ENCODE peak calls at places on chromosomes 7 and 10, in eight cellular contexts. S is HCT116, I is SK-N-SH, D is GM12878, F is HepG2, Y is H1, W is K562, L is endothelial cell of umbilical vein. Z is an unnamed sample.

GRCh38 chr7:111990597-111990996 is 215.6 kb downstream of the DOCK4 start:
- DNase-seq in S (no peak), I (no peak), D (no peak), F (no peak), Y (no peak), W (no peak), L (no peak), Z (no peak)

GRCh38 chr7:81256991-81257390 is 338.1 kb upstream of the SEMA3C start:
- DNase-seq in S (no peak), I (no peak), D (no peak), F (peak; percentile 3), Y (peak; percentile 49), W (no peak), L (no peak), Z (peak; percentile 52)

GRCh38 chr7:8147760-8148463 is 114.1 kb downstream of the ICA1 start:
- DNase-seq in S (no peak), I (no peak), D (no peak), F (no peak), Y (no peak), W (no peak), L (no peak), Z (no peak)

GRCh38 chr7:114414151-114415053 is at the start of gene FOXP2:
- DNase-seq in S (no peak), I (no peak), D (no peak), F (peak; percentile 3), Y (no peak), W (no peak), L (peak; percentile 19), Z (no peak)

GRCh38 chr7:47905071-47905920 is 43.0 kb downstream of the PKD1L1 start:
- DNase-seq in S (no peak), I (no peak), D (no peak), F (no peak), Y (no peak), W (no peak), L (no peak), Z (no peak)

GRCh38 chr10:4947635-4948596 is 15.3 kb upstream of the AKR1C1 start:
- DNase-seq in S (peak; percentile 8), I (no peak), D (no peak), F (peak; percentile 100), Y (no peak), W (no peak), L (peak; percentile 45), Z (peak; percentile 92)

GRCh38 chr10:102299873-102300272 is 54.5 kb downstream of the GBF1 start:
- DNase-seq in S (no peak), I (no peak), D (no peak), F (no peak), Y (no peak), W (no peak), L (no peak), Z (no peak)

GRCh38 chr7:156095908-156096539 is 283.8 kb upstream of the SHH start:
- DNase-seq in S (no peak), I (no peak), D (no peak), F (no peak), Y (no peak), W (no peak), L (no peak), Z (no peak)

GRCh38 chr7:74518654-74519053 is 64.9 kb downstream of the GTF2IRD1 start:
- DNase-seq in S (no peak), I (no peak), D (no peak), F (no peak), Y (no peak), W (no peak), L (no peak), Z (no peak)

GRCh38 chr7:55067748-55068147 is 48.9 kb downstream of the EGFR start:
- DNase-seq in S (no peak), I (no peak), D (no peak), F (no peak), Y (no peak), W (no peak), L (no peak), Z (no peak)

GRCh38 chr7:48471206-48471605 is 299.9 kb downstream of the ABCA13 start:
- DNase-seq in S (no peak), I (no peak), D (no peak), F (no peak), Y (no peak), W (no peak), L (no peak), Z (no peak)

GRCh38 chr7:95605275-95605674 is 9.0 kb upstream of the PDK4 start:
- DNase-seq in S (no peak), I (no peak), D (no peak), F (no peak), Y (no peak), W (no peak), L (no peak), Z (no peak)

GRCh38 chr10:62844280-62845011 is 28.3 kb upstream of the EGR2 start:
- DNase-seq in S (no peak), I (no peak), D (no peak), F (no peak), Y (no peak), W (no peak), L (no peak), Z (no peak)

GRCh38 chr7:7895754-7896153 is 72.8 kb upstream of the GLCCI1 start:
- DNase-seq in S (no peak), I (no peak), D (no peak), F (no peak), Y (no peak), W (no peak), L (no peak), Z (no peak)

GRCh38 chr10:79102056-79102874 is 33.5 kb downstream of the ZMIZ1 start:
- DNase-seq in S (no peak), I (peak; percentile 70), D (no peak), F (no peak), Y (no peak), W (peak; percentile 56), L (peak; percentile 35), Z (no peak)

GRCh38 chr10:97270523-97271154 is 21.8 kb downstream of the ARHGAP19 start:
- DNase-seq in S (no peak), I (no peak), D (no peak), F (peak; percentile 26), Y (no peak), W (peak; percentile 12), L (peak; percentile 17), Z (no peak)

GRCh38 chr7:151138541-151138910 is 29.0 kb downstream of the GBX1 start:
- DNase-seq in S (no peak), I (peak; percentile 48), D (no peak), F (no peak), Y (no peak), W (no peak), L (no peak), Z (no peak)

GRCh38 chr10:3978174-3978573 is 193.2 kb upstream of the KLF6 start:
- DNase-seq in S (peak; percentile 6), I (no peak), D (no peak), F (no peak), Y (no peak), W (no peak), L (no peak), Z (no peak)

GRCh38 chr7:150740053-150740452 is 2.8 kb downstream of the GIMAP5 start:
- DNase-seq in S (no peak), I (no peak), D (no peak), F (no peak), Y (no peak), W (no peak), L (no peak), Z (no peak)

GRCh38 chr10:90804354-90804753 is 53.5 kb downstream of the HTR7 start:
- DNase-seq in S (no peak), I (no peak), D (no peak), F (no peak), Y (no peak), W (no peak), L (no peak), Z (no peak)

GRCh38 chr7:122653685-122654084 is 45.2 kb downstream of the RNF133 start:
- DNase-seq in S (no peak), I (no peak), D (no peak), F (no peak), Y (no peak), W (no peak), L (no peak), Z (no peak)

GRCh38 chr10:34650156-34650555 is 164.9 kb downstream of the PARD3 start:
- DNase-seq in S (no peak), I (no peak), D (no peak), F (no peak), Y (no peak), W (no peak), L (no peak), Z (no peak)

DNA sequence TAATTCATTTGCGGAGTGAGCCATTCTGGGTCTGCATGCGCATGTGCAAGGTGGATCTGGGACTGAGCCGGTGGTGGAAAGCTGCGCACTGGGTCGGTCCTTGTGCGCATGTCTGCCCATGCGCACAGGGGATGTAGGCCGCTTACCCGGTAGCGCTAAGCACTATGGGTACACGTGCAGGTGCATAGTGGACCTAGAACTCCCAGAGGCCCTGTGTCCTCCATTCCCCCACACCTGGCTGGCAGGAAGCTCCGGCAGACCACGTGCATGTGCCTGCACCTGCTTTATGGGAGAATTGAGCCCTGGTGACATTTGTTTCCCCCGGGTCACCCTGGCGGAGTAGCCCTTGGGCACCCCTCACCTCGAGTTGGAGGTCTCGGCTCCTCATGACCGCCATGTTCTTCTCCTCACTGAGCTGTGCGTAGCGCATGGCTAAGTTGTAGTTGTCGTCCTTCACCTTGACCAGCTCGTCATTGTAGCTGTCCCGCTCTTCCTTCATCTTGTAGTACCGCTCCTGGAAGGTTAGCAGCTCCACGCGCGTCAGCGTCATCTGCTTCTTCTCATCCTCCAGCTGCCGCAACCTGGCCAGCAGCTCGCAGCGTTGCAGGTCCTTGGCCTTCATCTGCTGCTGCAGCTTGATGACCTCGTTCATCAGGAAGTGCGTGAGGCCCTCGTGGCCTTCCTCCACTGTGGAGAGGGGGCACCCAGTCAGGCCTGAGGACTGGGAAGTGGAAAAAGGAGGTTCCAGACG is 99.6 kb downstream of the CARD11 start:
- DNase-seq in S (no peak), I (no peak), D (no peak), F (no peak), Y (no peak), W (no peak), L (no peak), Z (no peak)
- TF ChIP-seq MAX in S (no peak), I (no peak), D (no peak), F (no peak), Y (no peak), W (no peak), L (no peak), Z (no peak)

GRCh38 chr7:4073052-4073451 is 609.0 kb upstream of the FOXK1 start:
- DNase-seq in S (no peak), I (no peak), D (no peak), F (no peak), Y (no peak), W (no peak), L (no peak), Z (no peak)
- H3K9me3 ChIP-seq in S (no peaks in the 10 kb centered on the region), I (no peaks in the 10 kb centered on the region), D (no peaks in the 10 kb centered on the region), F (no peaks in the 10 kb centered on the region), Y (no peaks in the 10 kb centered on the region), W (no peaks in the 10 kb centered on the region), L (no peaks in the 10 kb centered on the region), Z (peaks cover 3% of the 10 kb centered on the region)

DNA sequence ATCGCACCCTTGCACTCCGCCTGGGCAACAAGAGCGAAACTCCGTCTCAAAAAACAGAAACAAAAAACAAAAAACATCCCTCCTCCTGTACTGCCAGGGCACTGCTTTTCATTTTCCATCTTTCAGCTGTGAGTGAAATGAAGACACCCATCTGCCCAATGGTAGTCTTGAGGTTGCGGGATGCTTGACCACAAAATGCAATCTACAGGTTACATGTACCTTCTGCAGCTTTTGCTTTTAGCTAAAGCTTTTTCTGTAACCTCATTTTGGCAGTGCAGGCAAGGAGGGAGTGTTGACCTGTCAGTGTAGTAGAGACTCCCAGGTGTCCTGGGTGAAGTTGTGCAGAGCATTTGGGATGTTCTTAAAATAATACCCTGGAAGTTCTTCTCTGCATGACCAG is 476.5 kb downstream of the CALN1 start:
- DNase-seq in S (no peak), I (no peak), D (no peak), F (no peak), Y (no peak), W (no peak), L (no peak), Z (no peak)
- TF ChIP-seq MAX in S (no peak), I (no peak), D (no peak), F (no peak), Y (no peak), W (no peak), L (no peak), Z (no peak)

GRCh38 chr7:13467111-13467547 is 522.3 kb downstream of the ETV1 start:
- DNase-seq in S (no peak), I (peak; percentile 59), D (no peak), F (no peak), Y (no peak), W (no peak), L (no peak), Z (no peak)
- H3K9me3 ChIP-seq in S (no peaks in the 10 kb centered on the region), I (no peaks in the 10 kb centered on the region), D (no peaks in the 10 kb centered on the region), F (peaks cover 29% of the 10 kb centered on the region), Y (no peaks in the 10 kb centered on the region), W (no peaks in the 10 kb centered on the region), L (no peaks in the 10 kb centered on the region), Z (no peaks in the 10 kb centered on the region)

Z was measured in A549.